ENCODE peak calls at places on chromosomes 16 and 17, in five cellular contexts. One of them, this sample, is unnamed.

GRCh38 chr16:11748404-11749254 is 6.0 kb upstream of the TXNDC11 start:
- DNase-seq in heart right ventricle: no peak
- DNase-seq in foreskin fibroblast: no peak
- DNase-seq in stomach: no peak
- DNase-seq in transverse colon: peak
- DNase-seq in this sample: no peak

GRCh38 chr17:56908061-56908542 is 5.7 kb downstream of the TRIM25 start:
- DNase-seq in heart right ventricle: peak
- DNase-seq in foreskin fibroblast: no peak
- DNase-seq in stomach: peak
- DNase-seq in transverse colon: peak
- DNase-seq in this sample: no peak

GRCh38 chr17:65984299-65984698 is 207.6 kb downstream of the CEP112 start:
- DNase-seq in heart right ventricle: no peak
- DNase-seq in foreskin fibroblast: peak
- DNase-seq in stomach: no peak
- DNase-seq in transverse colon: no peak
- DNase-seq in this sample: peak

GRCh38 chr17:73719588-73720071 is 75.4 kb upstream of the SDK2 start:
- DNase-seq in heart right ventricle: peak
- DNase-seq in foreskin fibroblast: no peak
- DNase-seq in stomach: no peak
- DNase-seq in transverse colon: peak
- DNase-seq in this sample: no peak

GRCh38 chr17:45923511-45924268 is 29.3 kb downstream of the MAPT start:
- DNase-seq in heart right ventricle: no peak
- DNase-seq in foreskin fibroblast: peak
- DNase-seq in stomach: no peak
- DNase-seq in transverse colon: no peak
- DNase-seq in this sample: no peak

GRCh38 chr16:69073181-69073669 is 32.2 kb upstream of the HAS3 start:
- DNase-seq in heart right ventricle: no peak
- DNase-seq in foreskin fibroblast: peak
- DNase-seq in stomach: no peak
- DNase-seq in transverse colon: no peak
- DNase-seq in this sample: no peak

GRCh38 chr16:85986931-85987749 is 88.2 kb downstream of the IRF8 start:
- DNase-seq in heart right ventricle: no peak
- DNase-seq in foreskin fibroblast: no peak
- DNase-seq in stomach: no peak
- DNase-seq in transverse colon: peak
- DNase-seq in this sample: no peak

GRCh38 chr17:44527954-44528353 is 24.7 kb upstream of the GPATCH8 start:
- DNase-seq in heart right ventricle: no peak
- DNase-seq in foreskin fibroblast: no peak
- DNase-seq in stomach: no peak
- DNase-seq in transverse colon: no peak
- DNase-seq in this sample: no peak

GRCh38 chr16:15536813-15537212 is 102.4 kb downstream of the BMERB1 start:
- DNase-seq in heart right ventricle: no peak
- DNase-seq in foreskin fibroblast: no peak
- DNase-seq in stomach: no peak
- DNase-seq in transverse colon: no peak
- DNase-seq in this sample: no peak

GRCh38 chr17:35056013-35056412 is 7.5 kb downstream of the RFFL start:
- DNase-seq in heart right ventricle: no peak
- DNase-seq in foreskin fibroblast: no peak
- DNase-seq in stomach: no peak
- DNase-seq in transverse colon: no peak
- DNase-seq in this sample: no peak

GRCh38 chr17:1976000-1976682 is 49.0 kb downstream of the RTN4RL1 start:
- DNase-seq in heart right ventricle: no peak
- DNase-seq in foreskin fibroblast: no peak
- DNase-seq in stomach: no peak
- DNase-seq in transverse colon: no peak
- DNase-seq in this sample: no peak

GRCh38 chr16:64121473-64121872 is 1000.4 kb downstream of the CDH11 start:
- DNase-seq in heart right ventricle: no peak
- DNase-seq in foreskin fibroblast: peak
- DNase-seq in stomach: no peak
- DNase-seq in transverse colon: no peak
- DNase-seq in this sample: no peak

GRCh38 chr17:1054656-1055055 is 57.7 kb downstream of the TIMM22 start:
- DNase-seq in heart right ventricle: no peak
- DNase-seq in foreskin fibroblast: no peak
- DNase-seq in stomach: no peak
- DNase-seq in transverse colon: no peak
- DNase-seq in this sample: no peak

GRCh38 chr16:88662222-88662842 is 559 bp downstream of the MVD start:
- DNase-seq in heart right ventricle: no peak
- DNase-seq in foreskin fibroblast: no peak
- DNase-seq in stomach: no peak
- DNase-seq in transverse colon: peak
- DNase-seq in this sample: no peak

GRCh38 chr16:19718624-19718965 is 524 bp downstream of the IQCK start:
- DNase-seq in heart right ventricle: no peak
- DNase-seq in foreskin fibroblast: no peak
- DNase-seq in stomach: no peak
- DNase-seq in transverse colon: no peak
- DNase-seq in this sample: no peak

GRCh38 chr17:80270836-80271235 is 10.2 kb downstream of the RNF213 start:
- DNase-seq in heart right ventricle: no peak
- DNase-seq in foreskin fibroblast: peak
- DNase-seq in stomach: no peak
- DNase-seq in transverse colon: no peak
- DNase-seq in this sample: no peak

GRCh38 chr17:962650-963049 is 16.9 kb downstream of the NXN start:
- DNase-seq in heart right ventricle: no peak
- DNase-seq in foreskin fibroblast: no peak
- DNase-seq in stomach: no peak
- DNase-seq in transverse colon: no peak
- DNase-seq in this sample: no peak

GRCh38 chr16:59205403-59205802 is 471.3 kb upstream of the GOT2 start:
- DNase-seq in heart right ventricle: no peak
- DNase-seq in foreskin fibroblast: no peak
- DNase-seq in stomach: no peak
- DNase-seq in transverse colon: no peak
- DNase-seq in this sample: no peak

GRCh38 chr17:8602679-8603078 is 27.8 kb downstream of the MYH10 start:
- DNase-seq in heart right ventricle: no peak
- DNase-seq in foreskin fibroblast: no peak
- DNase-seq in stomach: no peak
- DNase-seq in transverse colon: no peak
- DNase-seq in this sample: no peak

GRCh38 chr16:14193316-14193871 is 122.3 kb downstream of the MRTFB start:
- DNase-seq in heart right ventricle: no peak
- DNase-seq in foreskin fibroblast: no peak
- DNase-seq in stomach: peak
- DNase-seq in transverse colon: peak
- DNase-seq in this sample: no peak
- H3K4me3 ChIP-seq in heart right ventricle: no peak
- H3K4me3 ChIP-seq in foreskin fibroblast: no peak
- H3K4me3 ChIP-seq in stomach: no peak
- H3K4me3 ChIP-seq in transverse colon: no peak
- H3K4me3 ChIP-seq in this sample: no peak

DNA sequence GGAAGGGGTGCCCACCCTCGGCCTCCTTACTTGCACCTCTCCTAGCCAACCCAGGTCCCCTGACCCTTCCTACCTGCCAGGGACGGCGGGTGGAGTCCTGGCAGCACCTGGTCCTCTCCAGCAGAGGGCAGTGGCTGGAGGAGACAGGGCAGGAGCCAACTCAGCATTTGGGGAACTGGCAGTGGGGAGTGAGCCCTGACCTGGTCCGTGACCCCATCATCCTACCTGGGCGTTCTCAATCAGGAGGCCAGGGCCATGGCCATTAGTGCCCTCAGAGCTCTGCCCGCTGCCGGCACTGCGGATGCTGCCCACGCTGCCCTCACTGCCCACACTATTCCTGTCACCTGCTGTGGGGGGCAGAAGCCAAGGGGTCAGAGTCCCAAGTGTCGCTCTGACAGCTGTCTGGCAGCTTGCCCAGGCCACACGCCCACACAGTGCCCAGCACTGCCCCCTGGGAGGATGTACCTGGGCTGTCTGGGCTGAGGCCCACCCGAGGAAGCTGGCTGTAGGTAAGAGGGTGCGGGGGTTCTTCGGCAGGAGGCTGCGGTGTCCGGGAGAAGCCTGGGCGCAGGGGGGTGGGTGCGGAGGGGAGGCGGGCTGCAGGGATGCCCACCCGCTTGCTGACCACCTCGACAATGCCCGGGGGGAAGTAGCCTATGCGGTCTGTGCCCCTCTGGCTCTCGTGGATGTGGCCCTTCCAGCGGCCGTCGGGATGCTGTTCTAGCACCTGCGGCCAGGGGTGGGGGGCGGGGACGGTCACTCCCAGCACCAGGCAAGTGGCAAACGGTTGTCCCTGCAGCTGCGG is 10.8 kb downstream of the CASKIN2 start:
- DNase-seq in heart right ventricle: no peak
- DNase-seq in foreskin fibroblast: peak
- DNase-seq in stomach: peak
- DNase-seq in transverse colon: peak
- DNase-seq in this sample: no peak
- TF ChIP-seq CTCF in heart right ventricle: peak
- TF ChIP-seq CTCF in foreskin fibroblast: peak
- TF ChIP-seq CTCF in stomach: peak
- TF ChIP-seq CTCF in transverse colon: peak
- TF ChIP-seq CTCF in this sample: peak

GRCh38 chr17:48566717-48567116 is 11.4 kb downstream of the HOXB4 start:
- DNase-seq in heart right ventricle: no peak
- DNase-seq in foreskin fibroblast: no peak
- DNase-seq in stomach: no peak
- DNase-seq in transverse colon: no peak
- DNase-seq in this sample: no peak

GRCh38 chr17:48569676-48570324 is 8.3 kb downstream of the HOXB4 start:
- DNase-seq in heart right ventricle: no peak
- DNase-seq in foreskin fibroblast: no peak
- DNase-seq in stomach: no peak
- DNase-seq in transverse colon: no peak
- DNase-seq in this sample: no peak

GRCh38 chr17:48567209-48567608 is 10.9 kb downstream of the HOXB4 start:
- DNase-seq in heart right ventricle: no peak
- DNase-seq in foreskin fibroblast: no peak
- DNase-seq in stomach: no peak
- DNase-seq in transverse colon: peak
- DNase-seq in this sample: no peak

GRCh38 chr17:48568499-48569259 is 9.5 kb downstream of the HOXB4 start:
- DNase-seq in heart right ventricle: no peak
- DNase-seq in foreskin fibroblast: no peak
- DNase-seq in stomach: no peak
- DNase-seq in transverse colon: no peak
- DNase-seq in this sample: no peak

GRCh38 chr17:48567646-48568354 is 10.3 kb downstream of the HOXB4 start:
- DNase-seq in heart right ventricle: no peak
- DNase-seq in foreskin fibroblast: no peak
- DNase-seq in stomach: no peak
- DNase-seq in transverse colon: no peak
- DNase-seq in this sample: no peak
- H3K4me3 ChIP-seq in heart right ventricle: no peak
- H3K4me3 ChIP-seq in foreskin fibroblast: no peak
- H3K4me3 ChIP-seq in stomach: peak
- H3K4me3 ChIP-seq in transverse colon: no peak
- H3K4me3 ChIP-seq in this sample: peak

GRCh38 chr16:87186440-87186839 is 130.8 kb downstream of the C16orf95 start:
- DNase-seq in heart right ventricle: no peak
- DNase-seq in foreskin fibroblast: no peak
- DNase-seq in stomach: no peak
- DNase-seq in transverse colon: no peak
- DNase-seq in this sample: no peak

GRCh38 chr16:87185983-87186382 is 131.2 kb downstream of the C16orf95 start:
- DNase-seq in heart right ventricle: no peak
- DNase-seq in foreskin fibroblast: no peak
- DNase-seq in stomach: no peak
- DNase-seq in transverse colon: no peak
- DNase-seq in this sample: no peak

GRCh38 chr16:87182759-87183158 is 134.4 kb downstream of the C16orf95 start:
- DNase-seq in heart right ventricle: no peak
- DNase-seq in foreskin fibroblast: no peak
- DNase-seq in stomach: no peak
- DNase-seq in transverse colon: no peak
- DNase-seq in this sample: no peak

GRCh38 chr16:87185313-87185712 is 131.9 kb downstream of the C16orf95 start:
- DNase-seq in heart right ventricle: no peak
- DNase-seq in foreskin fibroblast: no peak
- DNase-seq in stomach: no peak
- DNase-seq in transverse colon: no peak
- DNase-seq in this sample: no peak

GRCh38 chr16:87183647-87184046 is 133.5 kb downstream of the C16orf95 start:
- DNase-seq in heart right ventricle: no peak
- DNase-seq in foreskin fibroblast: no peak
- DNase-seq in stomach: no peak
- DNase-seq in transverse colon: no peak
- DNase-seq in this sample: no peak
- TF ChIP-seq CTCF in heart right ventricle: no peak
- TF ChIP-seq CTCF in foreskin fibroblast: no peak
- TF ChIP-seq CTCF in stomach: no peak
- TF ChIP-seq CTCF in transverse colon: no peak
- TF ChIP-seq CTCF in this sample: no peak

DNA sequence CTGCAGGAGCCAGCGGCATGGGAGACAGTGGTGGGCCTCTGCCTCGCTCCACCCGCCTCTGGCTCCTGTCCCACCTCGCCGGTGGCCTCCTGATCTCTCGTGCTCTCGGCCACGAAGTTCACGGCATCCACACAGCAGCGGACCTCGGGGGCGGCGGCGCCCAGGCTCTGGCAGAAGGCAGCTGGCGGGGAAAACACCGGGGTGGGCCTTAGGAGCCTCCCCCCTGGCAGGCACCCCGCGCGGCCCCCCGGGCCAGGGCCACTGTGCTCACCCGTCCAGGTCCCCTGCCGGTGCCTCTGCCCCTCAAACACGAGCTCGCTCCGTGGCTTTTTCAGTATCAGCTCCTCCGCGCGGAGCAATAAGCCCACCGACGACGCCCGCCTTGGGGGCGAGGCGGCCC is 409 bp upstream of the C17orf107 start:
- DNase-seq in heart right ventricle: no peak
- DNase-seq in foreskin fibroblast: no peak
- DNase-seq in stomach: no peak
- DNase-seq in transverse colon: no peak
- DNase-seq in this sample: no peak
- H3K4me3 ChIP-seq in heart right ventricle: peak
- H3K4me3 ChIP-seq in foreskin fibroblast: peak
- H3K4me3 ChIP-seq in stomach: peak
- H3K4me3 ChIP-seq in transverse colon: peak
- H3K4me3 ChIP-seq in this sample: peak